ENCODE peak calls at places on chromosomes 6 and 20, in ten cellular contexts. W is naive thymus-derived CD8-positive, alpha-beta T cell; F is colonic mucosa; I is heart right ventricle; O is activated CD8-positive, alpha-beta memory T cell treated with anti-CD3 and anti-CD28 coated beads, Interleukin-2, amount 50 U/mL, for 48 hours; P is mesenteric fat pad; Z is fibroblast of lung; K is stimulated activated CD4-positive, alpha-beta T cell treated with anti-CD3 and anti-CD28 coated beads, Interleukin-1b, Interleukin-23, amount 100 ng/mL, for 4 hours; C is hypothalamus; S is omental fat pad. R is an unnamed sample.

GRCh38 chr6:96301781-96302180 is 219.8 kb upstream of the UFL1 start:
- DNase-seq in I (no peak), P (no peak), F (no peak), W (no peak), Z (peak; percentile 37), S (no peak), O (no peak), K (no peak), C (no peak), R (no peak)

GRCh38 chr6:152605342-152605741 is 31.8 kb downstream of the SYNE1 start:
- DNase-seq in F (no peak), I (no peak), Z (peak; percentile 49), C (no peak), S (no peak), O (no peak), P (no peak), W (no peak), K (no peak), R (no peak)

GRCh38 chr20:48703511-48704219 is 124.1 kb downstream of the PREX1 start:
- DNase-seq in P (no peak), Z (no peak), K (no peak), O (no peak), C (no peak), F (no peak), I (no peak), W (no peak), S (no peak), R (no peak)

GRCh38 chr6:37033255-37033654 is 27.8 kb downstream of the FGD2 start:
- DNase-seq in S (no peak), C (no peak), O (peak; percentile 72), W (peak; percentile 8), Z (no peak), I (no peak), P (no peak), K (no peak), F (no peak), R (no peak)

GRCh38 chr6:112049051-112049799 is 4.7 kb upstream of the CCN6 start:
- DNase-seq in C (no peak), I (no peak), P (no peak), K (no peak), Z (peak; percentile 60), F (no peak), O (no peak), S (no peak), W (no peak), R (no peak)

GRCh38 chr6:158629376-158630221 is 14.9 kb downstream of the DYNLT1 start:
- DNase-seq in O (peak; percentile 53), C (no peak), P (peak; percentile 81), Z (no peak), S (no peak), W (peak; percentile 67), I (no peak), F (peak; percentile 15), K (no peak), R (peak; percentile 34)

GRCh38 chr20:6562111-6562510 is 205.4 kb upstream of the BMP2 start:
- DNase-seq in F (no peak), S (no peak), P (no peak), W (no peak), Z (peak; percentile 92), K (no peak), I (no peak), C (no peak), O (no peak), R (no peak)

GRCh38 chr20:48767269-48767960 is 60.4 kb downstream of the PREX1 start:
- DNase-seq in S (no peak), F (no peak), I (no peak), W (no peak), K (no peak), Z (no peak), C (no peak), O (no peak), P (no peak), R (peak; percentile 16)

GRCh38 chr6:36692220-36692619 is 5.4 kb upstream of the RAB44 start:
- DNase-seq in Z (no peak), P (peak; percentile 33), K (no peak), I (no peak), W (no peak), S (peak; percentile 19), C (no peak), F (no peak), O (no peak), R (peak; percentile 15)

GRCh38 chr6:148657053-148657452 is 89.8 kb upstream of the UST start:
- DNase-seq in F (no peak), I (no peak), P (no peak), C (no peak), S (no peak), K (no peak), Z (peak; percentile 28), W (no peak), O (no peak), R (no peak)

GRCh38 chr6:44918893-44919292 is 409.2 kb upstream of the RUNX2 start:
- DNase-seq in P (no peak), I (no peak), K (no peak), C (no peak), S (no peak), Z (peak; percentile 30), O (no peak), F (no peak), W (no peak), R (no peak)

GRCh38 chr6:16684896-16685554 is 76.2 kb downstream of the ATXN1 start:
- DNase-seq in Z (peak; percentile 90), I (no peak), W (no peak), C (no peak), K (peak; percentile 71), S (peak; percentile 40), O (peak; percentile 82), P (no peak), F (no peak), R (peak; percentile 35)